ENCODE peak calls at places on chromosomes 12 and 14, in six cellular contexts. D is tibial artery, M is H1, C is lung, B is aorta, V is neural progenitor cell. R is an unnamed sample.
A peak's percentile ranks its signal among the peaks of the same experiment; 100 is the strongest.

GRCh38 chr12:88453323-88453722 is 126.9 kb downstream of the KITLG start:
- DNase-seq in D (no peak), M (no peak), C (no peak), B (no peak), V (no peak), R (no peak)

GRCh38 chr12:49619286-49619685 is 4.1 kb upstream of the PRPF40B start:
- DNase-seq in D (no peak), M (no peak), C (no peak), B (no peak), V (no peak), R (no peak)

GRCh38 chr12:28759334-28759733 is 389.7 kb upstream of the FAR2 start:
- DNase-seq in D (no peak), M (peak; percentile 78), C (no peak), B (no peak), V (peak; percentile 49), R (peak; percentile 87)

GRCh38 chr12:46165191-46165590 is 103.7 kb downstream of the SLC38A1 start:
- DNase-seq in D (no peak), M (no peak), C (no peak), B (no peak), V (no peak), R (no peak)

GRCh38 chr14:28773917-28774691 is 7.5 kb downstream of the FOXG1 start:
- DNase-seq in D (no peak), M (no peak), C (no peak), B (no peak), V (peak; percentile 92), R (no peak)

GRCh38 chr12:93848453-93849120 is 171.4 kb downstream of the CRADD start:
- DNase-seq in D (no peak), M (no peak), C (no peak), B (peak; percentile 62), V (no peak), R (no peak)

GRCh38 chr12:89827592-89827991 is 119.0 kb upstream of the ATP2B1 start:
- DNase-seq in D (no peak), M (no peak), C (no peak), B (no peak), V (peak; percentile 61), R (no peak)

GRCh38 chr12:89494411-89495231 is 30.0 kb downstream of the GALNT4 start:
- DNase-seq in D (no peak), M (no peak), C (no peak), B (no peak), V (no peak), R (no peak)

GRCh38 chr14:54105898-54106297 is 149.3 kb upstream of the BMP4 start:
- DNase-seq in D (no peak), M (no peak), C (peak; percentile 36), B (no peak), V (no peak), R (no peak)

GRCh38 chr12:132190012-132190755 is 45.9 kb downstream of the NOC4L start:
- DNase-seq in D (no peak), M (no peak), C (no peak), B (no peak), V (peak; percentile 67), R (no peak)

GRCh38 chr12:42420385-42420784 is 94.4 kb downstream of the PPHLN1 start:
- DNase-seq in D (no peak), M (no peak), C (no peak), B (no peak), V (no peak), R (no peak)

GRCh38 chr12:116102019-116102418 is 175.5 kb downstream of the MED13L start:
- DNase-seq in D (no peak), M (no peak), C (no peak), B (no peak), V (no peak), R (no peak)

GRCh38 chr12:3204143-3204542 is 127.0 kb downstream of the TSPAN9 start:
- DNase-seq in D (no peak), M (no peak), C (no peak), B (no peak), V (no peak), R (no peak)

GRCh38 chr12:74890237-74890599 is 319.4 kb downstream of the KCNC2 start:
- DNase-seq in D (no peak), M (no peak), C (no peak), B (no peak), V (no peak), R (no peak)

GRCh38 chr12:67681145-67681778 is 32.7 kb downstream of the DYRK2 start:
- DNase-seq in D (no peak), M (no peak), C (no peak), B (no peak), V (no peak), R (no peak)

GRCh38 chr12:5506821-5507231 is 74.9 kb downstream of the NTF3 start:
- DNase-seq in D (no peak), M (no peak), C (no peak), B (no peak), V (no peak), R (no peak)

GRCh38 chr14:61346793-61347192 is 25.4 kb downstream of the PRKCH start:
- DNase-seq in D (no peak), M (no peak), C (no peak), B (no peak), V (no peak), R (no peak)

GRCh38 chr12:22306311-22306710 is 28.2 kb downstream of the ST8SIA1 start:
- DNase-seq in D (no peak), M (no peak), C (no peak), B (no peak), V (no peak), R (no peak)

GRCh38 chr12:6061661-6062060 is 62.8 kb downstream of the VWF start:
- DNase-seq in D (no peak), M (no peak), C (no peak), B (no peak), V (no peak), R (no peak)

GRCh38 chr14:59691266-59691665 is 114.7 kb upstream of the CCDC175 start:
- DNase-seq in D (no peak), M (no peak), C (no peak), B (no peak), V (no peak), R (no peak)

GRCh38 chr12:79674629-79675028 is 16.1 kb downstream of the PAWR start:
- DNase-seq in D (no peak), M (no peak), C (no peak), B (no peak), V (no peak), R (no peak)

DNA sequence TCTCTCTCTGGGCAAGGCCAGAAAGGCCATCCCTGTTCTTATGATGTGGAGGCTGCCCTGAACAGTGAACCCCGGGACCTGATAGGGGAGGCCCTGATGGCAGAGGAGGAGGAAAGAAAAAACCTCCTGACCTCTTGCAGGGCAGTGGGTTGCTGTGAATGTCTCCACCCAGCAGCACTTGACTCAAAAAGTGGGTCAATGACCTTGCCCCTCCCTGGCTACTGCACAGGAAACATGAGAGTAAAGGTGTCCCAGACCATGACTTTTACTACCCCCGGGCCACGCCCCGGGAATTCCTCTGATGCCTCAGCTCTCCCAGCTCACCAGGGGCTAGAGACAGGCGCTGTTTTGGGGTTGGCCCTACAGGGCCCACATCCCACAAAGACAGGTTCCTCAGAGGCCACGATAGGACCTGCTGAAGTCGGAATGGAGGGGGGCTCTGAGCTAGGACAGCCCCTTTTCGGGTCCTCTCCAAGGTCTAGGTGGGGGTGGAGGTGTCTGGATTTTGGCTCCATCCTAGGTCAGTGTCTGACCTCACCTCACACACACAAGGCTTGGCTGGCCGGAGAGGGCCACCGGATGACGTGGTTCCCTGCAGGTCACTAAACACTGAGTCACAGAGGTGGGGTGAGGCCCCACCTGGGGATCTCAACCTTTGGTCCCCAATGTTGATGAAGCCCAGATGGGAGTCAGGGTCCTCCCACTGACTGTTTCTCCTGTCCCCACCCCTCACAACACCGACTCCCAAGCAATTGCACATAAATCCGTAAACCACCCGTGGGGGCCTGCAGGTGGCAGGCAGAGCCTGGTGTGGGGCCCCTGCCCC is 1.6 kb downstream of the RHOF start:
- DNase-seq in D (no peak), M (no peak), C (peak; percentile 65), B (no peak), V (no peak), R (no peak)
- H3K4me3 ChIP-seq in D (no peak overlapping the region), M (no peak overlapping the region), C (no peak overlapping the region), B (no peak overlapping the region), V (no peak overlapping the region), R (no peak overlapping the region)

DNA sequence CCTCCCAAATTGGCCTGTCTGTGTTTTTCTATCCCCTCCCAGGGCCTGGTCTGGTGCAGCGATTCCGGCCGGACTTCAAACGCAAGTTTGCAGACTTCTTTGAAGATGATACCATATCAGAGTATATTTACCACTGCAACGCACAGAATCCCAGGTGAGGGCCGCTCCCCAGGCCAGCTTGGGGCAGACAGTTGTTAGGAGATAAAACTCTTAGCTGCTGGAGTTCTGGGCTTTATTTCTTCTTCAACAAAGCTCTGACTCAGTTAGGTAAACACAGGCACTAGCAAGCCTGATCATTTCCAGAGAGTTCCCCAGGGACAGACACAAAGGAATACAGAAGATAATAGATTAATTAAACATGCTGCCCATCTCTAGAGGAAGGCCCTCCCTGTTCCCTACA is 8.3 kb downstream of the ABHD4 start:
- DNase-seq in D (no peak), M (no peak), C (no peak), B (no peak), V (no peak), R (no peak)
- H3K36me3 ChIP-seq in D (peaks cover 98% of the 10 kb centered on the region), M (peaks cover 77% of the 10 kb centered on the region), C (peaks cover 57% of the 10 kb centered on the region), B (peaks cover 4% of the 10 kb centered on the region), V (peaks cover 4% of the 10 kb centered on the region), R (peaks cover 53% of the 10 kb centered on the region)

GRCh38 chr14:21534576-21534975 is 8.4 kb upstream of the SALL2 start:
- DNase-seq in D (no peak), M (no peak), C (no peak), B (no peak), V (peak; percentile 63), R (no peak)

GRCh38 chr14:21537088-21537424 is 10.9 kb upstream of the SALL2 start:
- DNase-seq in D (no peak), M (no peak), C (no peak), B (no peak), V (peak; percentile 84), R (no peak)

GRCh38 chr14:21539154-21539940 is 13.2 kb upstream of the SALL2 start:
- DNase-seq in D (no peak), M (no peak), C (no peak), B (no peak), V (peak; percentile 92), R (no peak)

GRCh38 chr14:21536395-21537087 is 10.4 kb upstream of the SALL2 start:
- DNase-seq in D (no peak), M (no peak), C (no peak), B (no peak), V (peak; percentile 84), R (no peak)

GRCh38 chr14:21535545-21536394 is 9.6 kb upstream of the SALL2 start:
- DNase-seq in D (no peak), M (no peak), C (no peak), B (no peak), V (no peak), R (no peak)
- H3K4me3 ChIP-seq in D (no peak overlapping the region), M (peak overlapping the region; percentile 96), C (no peak overlapping the region), B (no peak overlapping the region), V (peak overlapping the region; percentile 100), R (peak overlapping the region; percentile 68)

DNA sequence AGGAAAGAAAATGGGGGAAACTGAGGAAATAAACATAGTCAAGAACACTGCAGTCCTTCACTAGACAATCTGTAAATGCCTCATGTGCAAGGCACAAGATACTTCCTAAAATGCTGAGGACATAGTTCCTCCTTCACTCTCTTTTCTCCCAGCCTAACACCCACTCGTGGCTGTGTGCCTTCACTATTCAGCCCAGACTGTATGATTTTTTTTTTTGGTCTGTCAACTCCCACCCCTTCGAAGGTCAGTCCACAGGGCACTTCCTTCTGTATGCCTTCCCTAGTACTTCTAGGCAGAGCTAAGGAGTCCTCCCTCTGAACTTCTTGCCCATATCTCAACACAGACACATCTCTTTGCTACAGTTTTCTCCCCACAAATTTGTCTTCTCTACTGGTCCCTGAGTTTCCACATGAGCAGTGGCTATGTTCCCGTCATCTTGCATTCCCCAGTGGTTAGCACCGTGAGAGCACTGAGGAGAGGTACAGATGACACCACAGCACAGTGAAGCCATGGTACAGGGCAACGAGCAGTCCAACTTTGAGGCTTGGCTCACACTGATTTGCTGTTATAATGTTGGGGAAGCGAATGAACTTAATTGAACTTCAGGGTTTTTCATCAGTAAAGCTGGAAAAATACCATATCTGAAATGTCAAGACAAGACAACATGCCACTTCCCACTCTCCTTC is 24.1 kb upstream of the SYCP3 start:
- DNase-seq in D (no peak), M (no peak), C (no peak), B (peak; percentile 54), V (no peak), R (no peak)
- H3K36me3 ChIP-seq in D (peaks cover 20% of the 10 kb centered on the region), M (peaks cover 57% of the 10 kb centered on the region), C (peaks cover 10% of the 10 kb centered on the region), B (no peaks in the 10 kb centered on the region), V (no peaks in the 10 kb centered on the region), R (peaks cover 2% of the 10 kb centered on the region)

R was measured in iPS DF 6.9.